ENCODE peak calls at places on chromosomes 1 and 21, in ten cellular contexts. A is stomach, D is ovary, S is HepG2, T is transverse colon, B is suprapubic skin, Y is sigmoid colon, O is H1, J is GM12878, R is K562. Q is an unnamed sample. For H3K27me3, the result is how much of the 10 kb centered on the place peaks cover.

GRCh38 chr1:25743164-25744139 is 56.5 kb upstream of the SELENON start:
- DNase-seq in A (peak), D (peak), S (no peak), T (peak), B (peak), Y (peak), O (no peak), J (no peak), R (no peak), Q (peak)

GRCh38 chr1:25922633-25923567 is 16.7 kb upstream of the STMN1 start:
- DNase-seq in A (peak), D (peak), S (no peak), T (peak), B (peak), Y (peak), O (no peak), J (no peak), R (no peak), Q (no peak)

GRCh38 chr1:236209185-236209584 is 66.8 kb downstream of the GPR137B start:
- DNase-seq in A (no peak), D (no peak), S (no peak), T (no peak), B (no peak), Y (no peak), O (no peak), J (no peak), R (no peak), Q (no peak)

GRCh38 chr1:58854576-58854975 is 70.7 kb upstream of the JUN start:
- DNase-seq in A (no peak), D (no peak), S (no peak), T (no peak), B (no peak), Y (no peak), O (no peak), J (peak), R (no peak), Q (no peak)

GRCh38 chr1:217343907-217344306 is 287.0 kb downstream of the GPATCH2 start:
- DNase-seq in A (no peak), D (no peak), S (no peak), T (no peak), B (no peak), Y (no peak), O (no peak), J (no peak), R (no peak), Q (no peak)

GRCh38 chr1:174017231-174017970 is 4.8 kb downstream of the RC3H1 start:
- DNase-seq in A (no peak), D (no peak), S (no peak), T (no peak), B (no peak), Y (no peak), O (no peak), J (no peak), R (no peak), Q (no peak)

GRCh38 chr1:239505094-239505493 is 118.7 kb downstream of the CHRM3 start:
- DNase-seq in A (no peak), D (no peak), S (no peak), T (no peak), B (no peak), Y (no peak), O (no peak), J (no peak), R (no peak), Q (no peak)

GRCh38 chr1:171152533-171152932 is 32.6 kb upstream of the FMO2 start:
- DNase-seq in A (no peak), D (no peak), S (no peak), T (no peak), B (no peak), Y (no peak), O (no peak), J (no peak), R (no peak), Q (no peak)

GRCh38 chr1:24289937-24290595 is 29.1 kb upstream of the GRHL3 start:
- DNase-seq in A (peak), D (peak), S (no peak), T (peak), B (peak), Y (peak), O (no peak), J (no peak), R (no peak), Q (peak)

GRCh38 chr1:11796036-11796828 is 9.5 kb downstream of the MTHFR start:
- DNase-seq in A (no peak), D (peak), S (no peak), T (no peak), B (no peak), Y (peak), O (no peak), J (no peak), R (peak), Q (no peak)

GRCh38 chr1:77126309-77126708 is 92.9 kb downstream of the PIGK start:
- DNase-seq in A (no peak), D (peak), S (peak), T (no peak), B (no peak), Y (no peak), O (no peak), J (no peak), R (peak), Q (peak)

GRCh38 chr1:156677616-156678596 is 699 bp upstream of the NES start:
- DNase-seq in A (peak), D (peak), S (peak), T (peak), B (no peak), Y (peak), O (no peak), J (no peak), R (peak), Q (no peak)

GRCh38 chr1:21305155-21305899 is 15.1 kb upstream of the ECE1 start:
- DNase-seq in A (no peak), D (no peak), S (no peak), T (no peak), B (no peak), Y (no peak), O (no peak), J (no peak), R (no peak), Q (no peak)

GRCh38 chr1:3319874-3320245 is 134.6 kb upstream of the ARHGEF16 start:
- DNase-seq in A (peak), D (peak), S (peak), T (peak), B (no peak), Y (no peak), O (peak), J (no peak), R (peak), Q (peak)

GRCh38 chr1:77975386-77975785 is 3.5 kb downstream of the FUBP1 start:
- DNase-seq in A (no peak), D (no peak), S (no peak), T (no peak), B (no peak), Y (no peak), O (no peak), J (no peak), R (no peak), Q (no peak)

GRCh38 chr1:232226197-232226681 is 403.7 kb downstream of the SIPA1L2 start:
- DNase-seq in A (no peak), D (no peak), S (no peak), T (no peak), B (no peak), Y (no peak), O (peak), J (no peak), R (no peak), Q (no peak)

GRCh38 chr21:45528981-45529784 is 13.1 kb downstream of the SLC19A1 start:
- DNase-seq in A (peak), D (peak), S (peak), T (peak), B (peak), Y (peak), O (no peak), J (no peak), R (no peak), Q (no peak)

GRCh38 chr1:41108696-41109284 is 87.3 kb upstream of the SLFNL1 start:
- DNase-seq in A (no peak), D (peak), S (no peak), T (no peak), B (no peak), Y (peak), O (no peak), J (no peak), R (no peak), Q (peak)

GRCh38 chr1:169049258-169049936 is 57.1 kb upstream of the ATP1B1 start:
- DNase-seq in A (no peak), D (no peak), S (no peak), T (no peak), B (no peak), Y (no peak), O (no peak), J (no peak), R (no peak), Q (no peak)

GRCh38 chr21:37837381-37837780 is 78.9 kb downstream of the KCNJ6 start:
- DNase-seq in A (no peak), D (no peak), S (no peak), T (no peak), B (no peak), Y (no peak), O (no peak), J (no peak), R (no peak), Q (no peak)

GRCh38 chr1:186865253-186865652 is 36.5 kb downstream of the PLA2G4A start:
- DNase-seq in A (no peak), D (no peak), S (no peak), T (no peak), B (no peak), Y (no peak), O (no peak), J (peak), R (no peak), Q (no peak)

GRCh38 chr21:34511154-34511553 is 856 bp downstream of the KCNE1 start:
- DNase-seq in A (no peak), D (no peak), S (no peak), T (no peak), B (no peak), Y (no peak), O (no peak), J (no peak), R (no peak), Q (no peak)

GRCh38 chr1:72997041-72997440 is 714.7 kb upstream of the NEGR1 start:
- DNase-seq in A (no peak), D (no peak), S (no peak), T (no peak), B (no peak), Y (no peak), O (no peak), J (no peak), R (no peak), Q (no peak)

GRCh38 chr1:223750730-223751572 is 38.6 kb downstream of the CAPN2 start:
- DNase-seq in A (no peak), D (no peak), S (peak), T (no peak), B (no peak), Y (no peak), O (no peak), J (no peak), R (no peak), Q (no peak)

GRCh38 chr1:223748773-223749733 is 36.7 kb downstream of the CAPN2 start:
- DNase-seq in A (peak), D (peak), S (no peak), T (peak), B (peak), Y (peak), O (no peak), J (no peak), R (peak), Q (peak)

GRCh38 chr1:223745731-223746130 is 33.4 kb downstream of the CAPN2 start:
- DNase-seq in A (no peak), D (no peak), S (no peak), T (no peak), B (no peak), Y (no peak), O (no peak), J (no peak), R (no peak), Q (no peak)

GRCh38 chr1:223747838-223748335 is 35.5 kb downstream of the CAPN2 start:
- DNase-seq in A (peak), D (peak), S (no peak), T (peak), B (no peak), Y (no peak), O (no peak), J (no peak), R (no peak), Q (no peak)

GRCh38 chr1:223748405-223748772 is 36.0 kb downstream of the CAPN2 start:
- DNase-seq in A (no peak), D (peak), S (no peak), T (peak), B (no peak), Y (no peak), O (no peak), J (no peak), R (no peak), Q (no peak)
- TF ChIP-seq EP300 in A (no peak), D (no peak), S (no peak), T (no peak), B (no peak), Y (no peak), O (no peak), J (no peak), R (no peak), Q (no peak)

DNA sequence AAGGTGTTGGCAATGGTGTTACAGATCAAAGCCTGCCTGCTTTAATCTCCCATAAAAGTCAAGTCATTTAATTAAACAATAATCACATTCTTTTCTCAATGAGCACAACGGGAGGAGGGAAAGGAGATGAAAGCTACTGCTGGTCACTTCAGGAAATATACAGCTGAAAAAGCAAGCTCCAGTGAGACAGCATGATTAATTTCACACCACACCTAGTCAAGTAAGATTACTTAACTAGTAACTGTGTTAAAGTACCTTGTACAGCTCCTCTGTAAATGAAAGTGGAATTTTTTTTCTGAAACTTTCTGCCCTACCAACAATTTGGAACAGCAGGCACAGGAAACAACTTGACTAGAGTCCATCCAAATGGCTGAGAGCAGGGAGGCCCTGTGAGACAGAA is 45.7 kb downstream of the STX6 start:
- DNase-seq in A (no peak), D (no peak), S (no peak), T (no peak), B (no peak), Y (no peak), O (no peak), J (no peak), R (no peak), Q (no peak)
- H3K27me3 ChIP-seq in A (under half), D (under half), S (under half), T (under half), B (under half), Y (under half), O (under half), J (under half), R (under half), Q (under half)

GRCh38 chr1:17825273-17826164 is 70.4 kb downstream of the ACTL8 start:
- DNase-seq in A (peak), D (no peak), S (no peak), T (no peak), B (peak), Y (no peak), O (no peak), J (no peak), R (no peak), Q (no peak)
- TF ChIP-seq EP300 in A (no peak), D (no peak), S (no peak), T (no peak), B (no peak), Y (no peak), O (no peak), J (no peak), R (no peak), Q (no peak)

GRCh38 chr1:71783096-71783495 is 499.2 kb downstream of the NEGR1 start:
- DNase-seq in A (no peak), D (no peak), S (no peak), T (no peak), B (no peak), Y (no peak), O (no peak), J (no peak), R (no peak), Q (no peak)
- H3K27me3 ChIP-seq in A (under half), D (under half), S (under half), T (under half), B (under half), Y (under half), O (under half), J (under half), R (under half), Q (under half)

GRCh38 chr1:212777166-212777565 is 14.4 kb downstream of the NSL1 start:
- DNase-seq in A (no peak), D (no peak), S (no peak), T (no peak), B (no peak), Y (no peak), O (no peak), J (no peak), R (no peak), Q (no peak)

GRCh38 chr1:212775241-212775640 is 16.3 kb downstream of the NSL1 start:
- DNase-seq in A (no peak), D (no peak), S (no peak), T (no peak), B (no peak), Y (no peak), O (no peak), J (no peak), R (no peak), Q (no peak)

GRCh38 chr1:212773011-212773410 is 18.6 kb downstream of the NSL1 start:
- DNase-seq in A (no peak), D (no peak), S (no peak), T (no peak), B (no peak), Y (no peak), O (no peak), J (no peak), R (no peak), Q (no peak)

GRCh38 chr1:212771341-212771740 is 20.2 kb downstream of the NSL1 start:
- DNase-seq in A (no peak), D (no peak), S (no peak), T (no peak), B (no peak), Y (no peak), O (no peak), J (no peak), R (no peak), Q (no peak)

DNA sequence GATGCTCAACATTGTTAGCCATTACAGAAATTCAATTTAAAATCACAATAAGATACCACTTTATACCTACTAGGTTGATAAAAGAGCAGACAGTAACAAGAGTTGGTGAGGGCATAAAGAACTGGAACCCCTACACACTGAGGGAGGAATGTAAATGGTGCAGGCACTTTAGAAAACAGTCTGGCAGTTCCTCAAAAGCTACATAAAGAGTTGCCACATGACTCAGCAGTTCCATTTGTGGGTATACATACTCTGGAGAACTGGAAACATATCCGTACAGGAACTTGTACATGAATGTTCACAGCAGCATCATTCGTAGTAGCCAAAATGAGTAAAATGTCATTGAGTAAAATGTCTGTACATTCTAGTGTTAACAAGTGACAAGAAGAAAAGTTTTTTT is 17.0 kb downstream of the NSL1 start:
- DNase-seq in A (no peak), D (no peak), S (no peak), T (no peak), B (no peak), Y (no peak), O (no peak), J (no peak), R (peak), Q (no peak)
- TF ChIP-seq EP300 in A (no peak), D (no peak), S (no peak), T (no peak), B (no peak), Y (no peak), O (no peak), J (no peak), R (peak), Q (no peak)

DNA sequence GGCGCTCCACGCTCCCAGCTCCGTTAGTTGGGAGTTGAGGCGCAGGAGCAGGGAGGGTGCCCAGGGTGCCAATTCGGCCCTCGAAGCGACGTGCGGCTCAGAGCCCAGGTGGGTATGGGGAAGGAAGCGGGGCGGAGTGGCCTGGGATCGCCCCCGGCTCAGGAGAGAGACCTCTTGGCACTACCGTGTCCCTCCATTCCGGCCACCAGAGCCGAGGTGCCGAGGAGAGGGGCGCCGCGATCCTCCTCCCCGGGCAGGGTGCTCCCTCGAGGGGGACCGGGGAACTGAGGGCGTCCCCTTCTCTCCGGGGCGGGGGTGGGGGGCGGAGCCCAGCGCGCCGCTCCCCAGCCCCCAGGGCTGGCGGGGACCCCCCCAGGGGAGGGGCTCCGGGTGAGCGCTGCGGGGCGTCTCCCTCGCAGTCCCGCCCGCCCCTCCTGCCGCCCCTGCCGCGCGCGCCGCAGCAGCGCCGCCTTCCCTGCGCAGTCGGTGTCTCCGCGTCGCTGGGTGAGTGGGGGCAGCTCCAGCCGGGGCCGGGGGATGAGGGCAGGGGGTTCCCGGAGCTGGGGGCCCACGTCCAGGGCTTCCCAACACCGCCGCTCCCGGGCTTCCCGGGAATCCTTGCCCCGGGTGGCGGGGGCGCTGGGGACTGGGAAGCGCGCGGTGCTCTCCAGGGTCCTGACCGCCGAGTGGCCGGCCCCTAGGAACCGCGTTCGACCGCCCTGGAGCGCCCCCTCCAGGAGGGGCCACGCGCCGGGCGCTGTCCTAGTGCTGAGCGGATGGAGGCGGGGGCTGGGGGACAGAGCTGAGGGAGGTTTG is at the start of gene HPCA:
- DNase-seq in A (peak), D (no peak), S (peak), T (peak), B (no peak), Y (no peak), O (no peak), J (no peak), R (peak), Q (no peak)
- H3K27me3 ChIP-seq in A (under half), D (under half), S (half or more), T (half or more), B (under half), Y (under half), O (under half), J (under half), R (half or more), Q (half or more)

GRCh38 chr1:175569117-175569743 is 174.2 kb downstream of the TNR start:
- DNase-seq in A (no peak), D (no peak), S (no peak), T (no peak), B (no peak), Y (no peak), O (no peak), J (no peak), R (no peak), Q (no peak)

GRCh38 chr1:175576870-175577269 is 166.5 kb downstream of the TNR start:
- DNase-seq in A (no peak), D (no peak), S (no peak), T (no peak), B (no peak), Y (no peak), O (no peak), J (no peak), R (no peak), Q (no peak)

GRCh38 chr1:175572932-175573871 is 170.2 kb downstream of the TNR start:
- DNase-seq in A (no peak), D (no peak), S (no peak), T (peak), B (no peak), Y (no peak), O (no peak), J (no peak), R (no peak), Q (no peak)
- TF ChIP-seq EP300 in A (no peak), D (no peak), S (no peak), T (no peak), B (no peak), Y (no peak), O (no peak), J (no peak), R (no peak), Q (no peak)

GRCh38 chr21:14321042-14321441 is 61.9 kb downstream of the HSPA13 start:
- DNase-seq in A (no peak), D (no peak), S (no peak), T (no peak), B (no peak), Y (no peak), O (no peak), J (no peak), R (no peak), Q (no peak)
- H3K27me3 ChIP-seq in A (under half), D (under half), S (under half), T (under half), B (under half), Y (under half), O (under half), J (under half), R (under half), Q (under half)